ENCODE peak calls at places on chromosome 4, in eight cellular contexts. J is aorta; M is CD8-positive, alpha-beta memory T cell; H is CD8-positive, alpha-beta T cell; C is GM12878; K is cardiac muscle cell; E is astrocyte; D is Karpas-422. Z is an unnamed sample.

GRCh38 chr4:188127157-188127874 is 11.9 kb upstream of the TRIML1 start:
- DNase-seq in J (no peak), M (no peak), H (no peak), C (no peak), K (no peak), E (peak; percentile 49), D (no peak), Z (peak; percentile 68)

GRCh38 chr4:19399001-19399400 is 852.7 kb upstream of the SLIT2 start:
- DNase-seq in J (no peak), M (no peak), H (no peak), C (no peak), K (no peak), E (peak; percentile 23), D (no peak), Z (peak; percentile 54)

GRCh38 chr4:31328921-31329320 is 608.8 kb downstream of the PCDH7 start:
- DNase-seq in J (no peak), M (no peak), H (no peak), C (no peak), K (no peak), E (no peak), D (no peak), Z (peak; percentile 82)

GRCh38 chr4:25928956-25929336 is 14.9 kb downstream of the SMIM20 start:
- DNase-seq in J (no peak), M (no peak), H (no peak), C (no peak), K (no peak), E (peak; percentile 32), D (no peak), Z (peak; percentile 84)

GRCh38 chr4:152719291-152719690 is 39.5 kb upstream of the TMEM154 start:
- DNase-seq in J (no peak), M (no peak), H (no peak), C (no peak), K (no peak), E (no peak), D (no peak), Z (no peak)

GRCh38 chr4:137994858-137995257 is 247.3 kb downstream of the SLC7A11 start:
- DNase-seq in J (no peak), M (no peak), H (no peak), C (no peak), K (no peak), E (peak; percentile 85), D (no peak), Z (peak; percentile 89)

GRCh38 chr4:2901186-2901585 is 57.5 kb downstream of the ADD1 start:
- DNase-seq in J (no peak), M (no peak), H (no peak), C (no peak), K (no peak), E (no peak), D (no peak), Z (no peak)

GRCh38 chr4:170134821-170135220 is 45.1 kb upstream of the AADAT start:
- DNase-seq in J (no peak), M (no peak), H (no peak), C (no peak), K (no peak), E (no peak), D (no peak), Z (no peak)

GRCh38 chr4:107856901-107857300 is 32.2 kb downstream of the SGMS2 start:
- DNase-seq in J (no peak), M (no peak), H (no peak), C (no peak), K (no peak), E (no peak), D (no peak), Z (no peak)

GRCh38 chr4:174055344-174055743 is 228.1 kb downstream of the FBXO8 start:
- DNase-seq in J (no peak), M (no peak), H (no peak), C (no peak), K (no peak), E (no peak), D (no peak), Z (no peak)

GRCh38 chr4:105930696-105931095 is 35.4 kb downstream of the NPNT start:
- DNase-seq in J (no peak), M (no peak), H (no peak), C (no peak), K (no peak), E (no peak), D (no peak), Z (no peak)

GRCh38 chr4:65046496-65047101 is 623.7 kb downstream of the EPHA5 start:
- DNase-seq in J (no peak), M (no peak), H (no peak), C (no peak), K (peak; percentile 38), E (peak; percentile 75), D (no peak), Z (peak; percentile 77)

GRCh38 chr4:42709392-42710065 is 52.6 kb upstream of the ATP8A1 start:
- DNase-seq in J (no peak), M (no peak), H (no peak), C (no peak), K (no peak), E (no peak), D (no peak), Z (no peak)

GRCh38 chr4:144645621-144646522 is at the start of gene HHIP:
- DNase-seq in J (peak; percentile 55), M (no peak), H (no peak), C (no peak), K (peak; percentile 62), E (peak; percentile 63), D (no peak), Z (peak; percentile 78)

GRCh38 chr4:84497220-84497834 is 1.8 kb downstream of the NKX6-1 start:
- DNase-seq in J (no peak), M (no peak), H (no peak), C (no peak), K (no peak), E (peak; percentile 41), D (no peak), Z (peak; percentile 48)

GRCh38 chr4:84497835-84498202 is 1.3 kb downstream of the NKX6-1 start:
- DNase-seq in J (no peak), M (no peak), H (no peak), C (no peak), K (no peak), E (no peak), D (no peak), Z (no peak)

GRCh38 chr4:84496356-84497219 is 2.5 kb downstream of the NKX6-1 start:
- DNase-seq in J (no peak), M (no peak), H (no peak), C (no peak), K (no peak), E (no peak), D (no peak), Z (no peak)

GRCh38 chr4:84494518-84494917 is 4.6 kb downstream of the NKX6-1 start:
- DNase-seq in J (no peak), M (no peak), H (no peak), C (no peak), K (no peak), E (no peak), D (no peak), Z (no peak)

DNA sequence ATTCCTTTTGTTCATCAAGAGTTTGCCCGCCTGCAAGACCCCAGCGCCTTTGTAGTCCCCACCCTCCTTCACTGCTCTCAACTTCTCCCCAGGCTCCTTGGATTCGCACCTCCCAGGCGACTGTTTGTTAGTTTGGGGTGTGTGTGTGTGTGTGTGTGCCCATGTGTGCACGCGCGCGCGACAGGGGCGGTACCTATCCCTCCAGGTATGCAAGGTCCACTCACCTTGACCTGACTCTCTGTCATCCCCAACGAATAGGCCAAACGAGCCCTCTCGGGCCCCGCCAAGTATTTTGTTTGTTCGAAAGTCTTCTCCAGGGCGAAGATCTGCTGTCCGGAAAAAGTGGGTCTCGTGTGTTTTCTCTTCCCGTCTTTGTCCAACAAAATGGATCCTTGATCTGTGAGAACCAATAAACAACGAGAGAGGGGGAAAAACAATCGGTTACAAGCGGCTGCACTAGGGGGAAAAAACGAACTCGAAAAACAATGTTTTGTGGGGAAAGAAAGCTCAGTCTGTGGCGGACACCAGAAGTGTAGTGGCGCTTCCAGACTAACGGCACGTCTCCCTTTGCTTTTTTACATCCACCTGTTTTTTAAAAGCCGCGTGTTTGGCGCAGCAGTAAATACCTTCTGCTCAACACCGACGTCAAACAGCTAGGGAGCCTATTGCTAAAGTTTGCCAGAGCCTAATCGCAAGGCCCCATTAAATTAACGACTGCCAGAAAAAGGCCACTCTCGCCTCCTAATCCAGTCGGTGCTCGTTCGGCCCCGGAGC is 3.5 kb downstream of the NKX6-1 start:
- DNase-seq in J (no peak), M (no peak), H (no peak), C (no peak), K (no peak), E (peak; percentile 17), D (no peak), Z (no peak)
- H3K4me3 ChIP-seq in J (no peak overlapping the region), M (no peak overlapping the region), H (no peak overlapping the region), C (no peak overlapping the region), K (no peak overlapping the region), E (peak overlapping the region; percentile 38), D (no peak overlapping the region), Z (no peak overlapping the region)

GRCh38 chr4:8854866-8855265 is 16.8 kb downstream of the HMX1 start:
- DNase-seq in J (peak; percentile 30), M (no peak), H (no peak), C (no peak), K (no peak), E (no peak), D (no peak), Z (no peak)
- H3K27me3 ChIP-seq in J (no peaks in the 10 kb centered on the region), M (peaks cover 25% of the 10 kb centered on the region), H (peaks cover 2% of the 10 kb centered on the region), C (peaks cover 12% of the 10 kb centered on the region), K (peaks cover 91% of the 10 kb centered on the region), E (peaks cover 41% of the 10 kb centered on the region), D (no peaks in the 10 kb centered on the region), Z (peaks cover 43% of the 10 kb centered on the region)

DNA sequence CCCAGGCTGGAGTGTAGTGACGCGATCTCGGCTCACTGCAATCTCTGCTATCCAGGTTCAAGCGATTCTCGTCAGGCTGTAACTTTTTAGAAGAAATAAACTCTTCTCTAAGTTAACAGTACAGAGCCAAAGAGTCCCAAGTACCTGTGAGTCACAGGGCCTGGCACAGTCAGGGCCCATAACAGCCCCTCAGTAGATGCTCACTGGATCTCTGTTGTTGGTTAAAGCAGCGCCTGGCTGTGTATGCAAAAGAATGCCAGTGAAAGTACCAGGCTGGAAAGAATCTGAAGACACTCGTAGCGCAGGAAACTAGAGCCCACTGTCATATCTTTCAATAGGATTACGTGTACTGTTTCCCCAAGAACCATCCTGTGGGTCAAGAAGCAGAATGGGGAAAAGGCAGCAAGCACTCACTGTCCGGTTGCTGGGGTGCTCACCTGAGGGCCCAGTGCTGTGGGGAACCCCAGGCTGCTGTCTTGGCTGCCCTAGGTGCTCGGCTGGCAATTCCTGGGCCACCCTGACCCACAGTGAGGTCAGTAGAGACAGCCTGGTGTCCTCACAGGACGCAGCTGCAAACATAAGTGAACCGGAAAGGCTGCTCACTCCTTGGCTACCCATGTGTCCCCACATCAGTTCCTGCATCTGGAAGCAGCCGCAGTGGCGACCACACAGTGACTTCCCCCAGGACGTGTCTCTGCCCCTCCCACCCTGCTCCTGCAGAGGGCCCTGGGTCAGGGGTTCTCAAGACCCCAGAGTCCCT is 3.1 kb upstream of the SLBP start:
- DNase-seq in J (no peak), M (no peak), H (no peak), C (no peak), K (no peak), E (no peak), D (no peak), Z (no peak)
- H3K4me3 ChIP-seq in J (no peak overlapping the region), M (no peak overlapping the region), H (no peak overlapping the region), C (peak overlapping the region; percentile 98), K (no peak overlapping the region), E (no peak overlapping the region), D (peak overlapping the region; percentile 92), Z (no peak overlapping the region)

DNA sequence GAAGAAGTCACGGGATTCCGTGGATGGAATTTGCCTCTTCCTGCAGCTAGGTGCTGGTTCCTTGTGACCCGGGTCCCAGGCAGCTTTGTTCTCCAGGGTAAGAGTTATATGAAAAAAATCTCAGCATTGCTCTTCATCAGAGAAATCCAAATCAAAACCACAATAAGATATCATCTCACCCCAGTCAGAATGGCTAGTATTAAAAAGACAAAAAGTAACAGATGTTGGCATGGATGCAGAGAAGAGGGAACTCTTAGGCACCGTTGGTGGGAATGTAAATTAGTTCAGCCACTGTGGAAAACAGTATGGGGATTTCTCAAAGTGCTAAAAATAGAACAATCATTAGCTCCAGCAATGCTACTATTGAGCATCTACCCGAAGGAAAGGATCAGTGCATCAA is 61.5 kb downstream of the SORCS2 start:
- DNase-seq in J (no peak), M (no peak), H (no peak), C (no peak), K (no peak), E (no peak), D (peak; percentile 64), Z (no peak)
- H3K27me3 ChIP-seq in J (no peaks in the 10 kb centered on the region), M (peaks cover 4% of the 10 kb centered on the region), H (no peaks in the 10 kb centered on the region), C (no peaks in the 10 kb centered on the region), K (no peaks in the 10 kb centered on the region), E (no peaks in the 10 kb centered on the region), D (no peaks in the 10 kb centered on the region), Z (peaks cover 18% of the 10 kb centered on the region)

Z was measured in fibroblast of lung.